ENCODE peak calls at places on chromosomes 1 and 21, in four cellular contexts. M is K562, P is GM12878, R is HepG2. F is an unnamed sample.

GRCh38 chr1:20093303-20093702 is 23.3 kb downstream of the PLA2G5 start:
- DNase-seq in P (no peak), R (no peak), M (no peak), F (no peak)

GRCh38 chr1:17883662-17884395 is 128.7 kb downstream of the ACTL8 start:
- DNase-seq in R (no peak), P (no peak), M (no peak), F (no peak)

GRCh38 chr1:178912597-178912996 is 41.7 kb upstream of the ANGPTL1 start:
- DNase-seq in P (no peak), R (no peak), M (no peak), F (no peak)

GRCh38 chr1:59170659-59171058 is 126.2 kb upstream of the FGGY start:
- DNase-seq in P (no peak), R (no peak), M (no peak), F (no peak)

GRCh38 chr1:26218906-26219494 is 15.0 kb upstream of the CEP85 start:
- DNase-seq in P (no peak), R (no peak), M (no peak), F (no peak)

GRCh38 chr1:220894025-220894923 is 15.0 kb downstream of the HLX start:
- DNase-seq in M (no peak), R (no peak), P (no peak), F (no peak)

GRCh38 chr1:234868296-234869147 is 258.5 kb upstream of the IRF2BP2 start:
- DNase-seq in P (no peak), M (no peak), R (no peak), F (no peak)

GRCh38 chr21:34846601-34847112 is 177.9 kb downstream of the CLIC6 start:
- DNase-seq in R (no peak), M (no peak), P (no peak), F (peak; percentile 49)

GRCh38 chr1:6510493-6510892 is 19.0 kb upstream of the PLEKHG5 start:
- DNase-seq in R (no peak), M (no peak), P (no peak), F (no peak)

GRCh38 chr1:100130552-100131077 is 2.1 kb downstream of the SASS6 start:
- DNase-seq in M (no peak), R (peak; percentile 76), P (no peak), F (no peak)

GRCh38 chr21:45334591-45335081 is 46.9 kb upstream of the POFUT2 start:
- DNase-seq in M (no peak), P (no peak), R (no peak), F (no peak)

GRCh38 chr1:21149862-21150432 is 26.8 kb downstream of the EIF4G3 start:
- DNase-seq in M (no peak), R (no peak), P (no peak), F (no peak)

GRCh38 chr21:43982489-43983078 is 29.5 kb upstream of the TRAPPC10 start:
- DNase-seq in R (no peak), P (no peak), M (no peak), F (no peak)

GRCh38 chr1:39087109-39087834 is 61.1 kb downstream of the NDUFS5 start:
- DNase-seq in R (no peak), M (no peak), P (no peak), F (no peak)

GRCh38 chr1:29515188-29515955 is 279.1 kb downstream of the PTPRU start:
- DNase-seq in R (no peak), M (no peak), P (no peak), F (no peak)

GRCh38 chr1:54811739-54812655 is 10.9 kb upstream of the TTC22 start:
- DNase-seq in R (no peak), P (no peak), M (no peak), F (no peak)

DNA sequence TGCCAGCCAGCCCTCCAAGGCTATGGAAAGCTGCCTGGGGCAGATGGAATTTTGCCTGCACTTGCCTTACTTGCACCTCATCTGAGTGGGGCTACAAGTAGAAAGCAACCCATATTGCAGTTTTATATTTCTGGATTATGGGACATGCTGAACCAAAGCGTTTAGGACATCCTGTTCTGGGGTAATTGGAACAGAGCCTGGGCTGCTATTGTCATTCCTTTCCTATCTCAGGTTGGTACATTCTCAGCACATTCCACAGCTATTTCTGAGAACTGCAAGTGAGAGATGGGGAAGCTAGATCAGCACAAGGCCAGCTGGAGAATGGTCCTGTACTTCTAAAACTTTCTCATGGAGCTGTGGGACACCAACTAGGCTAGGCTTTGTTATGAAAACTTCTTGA is 713.8 kb downstream of the KCNT2 start:
- DNase-seq in M (no peak), P (no peak), R (no peak), F (no peak)
- TF ChIP-seq TARDBP in M (no peak), P (no peak), R (no peak), F (no peak)

GRCh38 chr1:31932491-31933316 is 5.5 kb downstream of the PTP4A2 start:
- DNase-seq in M (no peak), R (peak; percentile 69), P (no peak), F (no peak)

GRCh38 chr1:31934251-31934650 is 3.9 kb downstream of the PTP4A2 start:
- DNase-seq in R (no peak), M (no peak), P (no peak), F (no peak)

GRCh38 chr1:31936278-31936965 is 1.7 kb downstream of the PTP4A2 start:
- DNase-seq in P (no peak), R (no peak), M (no peak), F (no peak)

GRCh38 chr1:31936966-31937299 is 1.2 kb downstream of the PTP4A2 start:
- DNase-seq in M (no peak), R (no peak), P (no peak), F (no peak)

DNA sequence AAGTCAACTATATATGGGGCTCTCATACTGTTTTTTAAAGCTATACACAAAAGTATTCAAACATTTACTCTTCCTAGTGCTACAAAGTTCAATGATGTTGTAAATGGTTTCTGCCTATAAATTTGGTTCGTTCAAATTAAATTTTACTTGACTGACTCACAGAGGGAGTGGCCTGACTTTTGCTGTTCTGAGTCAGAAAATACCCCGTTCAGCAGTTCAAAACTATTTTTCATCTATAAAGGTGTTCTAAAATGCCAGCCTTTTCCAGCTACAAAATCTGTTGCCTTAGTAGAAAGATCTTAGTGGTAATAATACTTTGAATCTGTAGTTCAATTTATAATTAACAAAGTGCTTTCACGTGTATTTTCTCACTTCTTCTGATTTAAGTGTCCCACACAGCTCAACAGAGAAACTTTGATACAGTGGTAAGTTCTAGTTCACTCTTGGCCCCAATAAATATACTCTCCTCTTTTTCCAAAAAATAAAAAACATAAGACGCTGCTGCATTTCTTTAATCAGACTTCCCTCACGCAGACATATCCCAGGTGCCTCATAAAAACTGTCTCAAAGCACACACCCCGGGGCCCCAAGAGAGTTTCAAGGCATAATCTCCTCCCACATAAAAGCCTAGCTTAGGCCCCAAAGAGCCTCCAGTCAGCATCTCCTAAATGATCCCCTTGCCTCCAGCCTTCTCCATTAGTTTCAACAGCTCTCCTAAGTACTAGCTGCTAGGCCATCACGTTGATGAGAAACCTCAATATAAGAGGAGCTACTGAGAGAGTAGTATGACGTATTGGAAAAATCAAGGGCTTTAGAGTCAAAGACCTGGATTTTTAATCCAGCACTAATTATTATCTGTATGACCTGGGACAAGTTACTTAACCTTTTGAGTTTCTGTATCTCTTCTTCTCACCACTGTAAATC is 3.2 kb downstream of the PTP4A2 start:
- DNase-seq in R (no peak), M (peak; percentile 30), P (no peak), F (peak; percentile 68)
- TF ChIP-seq SP1 in R (no peak), M (no peak), P (no peak), F (no peak)

GRCh38 chr1:70150444-70150843 is 54.9 kb downstream of the LRRC40 start:
- DNase-seq in R (no peak), P (no peak), M (no peak), F (no peak)

GRCh38 chr1:70143052-70143659 is 62.2 kb downstream of the LRRC40 start:
- DNase-seq in P (no peak), R (no peak), M (no peak), F (peak; percentile 36)

GRCh38 chr1:70140894-70141293 is 64.5 kb downstream of the LRRC40 start:
- DNase-seq in P (no peak), R (no peak), M (no peak), F (no peak)

GRCh38 chr1:70142120-70142519 is 63.3 kb downstream of the LRRC40 start:
- DNase-seq in M (no peak), R (no peak), P (no peak), F (no peak)

DNA sequence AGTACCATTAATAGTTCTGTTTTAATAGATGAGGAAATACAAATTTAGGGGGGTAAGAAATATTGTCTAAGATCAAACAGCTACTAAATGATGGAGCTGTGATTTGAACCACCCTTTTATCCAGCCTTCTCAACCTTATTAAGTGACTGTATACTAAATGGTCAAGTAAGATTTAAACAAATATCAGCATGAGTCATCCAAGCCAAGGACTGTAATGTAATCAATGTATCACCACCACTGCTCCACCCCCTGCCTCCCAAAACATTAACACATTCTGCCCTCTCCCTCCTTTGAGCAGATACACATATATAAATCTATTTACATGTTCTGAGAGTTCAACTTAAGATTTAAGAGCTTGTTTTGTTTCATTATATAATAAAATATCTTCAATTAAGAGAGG is 58.9 kb downstream of the LRRC40 start:
- DNase-seq in P (no peak), R (peak; percentile 31), M (no peak), F (no peak)
- TF ChIP-seq FOXK2 in P (no peak), R (no peak), M (no peak), F (no peak)

GRCh38 chr1:101697057-101697456 is 299.7 kb downstream of the OLFM3 start:
- DNase-seq in P (no peak), M (no peak), R (no peak), F (no peak)
- TF ChIP-seq TARDBP in P (no peak), M (no peak), R (no peak), F (no peak)

GRCh38 chr1:155650231-155650757 is 38.3 kb downstream of the YY1AP1 start:
- DNase-seq in P (no peak), R (no peak), M (no peak), F (no peak)
- TF ChIP-seq SP1 in P (no peak), R (no peak), M (no peak), F (no peak)

F was measured in HEK293T.